ENCODE peak calls at places on chromosomes 1 and 21, in four cellular contexts. B is choroid plexus epithelial cell, H is IMR-90, L is Peyer's patch. D is an unnamed sample.
A peak's percentile ranks its signal among the peaks of the same experiment; 100 is the strongest.

GRCh38 chr1:29736582-29737188 is 500.4 kb downstream of the PTPRU start:
- DNase-seq in B (peak; percentile 69), L (peak; percentile 58), H (peak; percentile 60), D (peak; percentile 72)

GRCh38 chr21:34986561-34987533 is 62.3 kb downstream of the RUNX1 start:
- DNase-seq in H (peak; percentile 81), B (peak; percentile 92), L (peak; percentile 64), D (no peak)

GRCh38 chr1:16205891-16206546 is 6.4 kb downstream of the ARHGEF19 start:
- DNase-seq in B (no peak), H (no peak), L (no peak), D (no peak)

GRCh38 chr1:31372961-31373896 is at the start of gene FABP3:
- DNase-seq in L (peak; percentile 83), H (peak; percentile 51), B (peak; percentile 80), D (no peak)

GRCh38 chr21:45582128-45582527 is 39.9 kb upstream of the SLC19A1 start:
- DNase-seq in H (no peak), B (no peak), L (peak; percentile 34), D (no peak)

GRCh38 chr1:243956448-243956847 is 94.6 kb upstream of the ZBTB18 start:
- DNase-seq in H (peak; percentile 25), L (no peak), B (peak; percentile 14), D (no peak)

GRCh38 chr1:26335774-26336476 is 18.0 kb downstream of the CRYBG2 start:
- DNase-seq in B (no peak), L (no peak), H (no peak), D (no peak)

GRCh38 chr1:18480315-18481189 is at the start of gene KLHDC7A:
- DNase-seq in L (no peak), B (no peak), H (no peak), D (peak; percentile 73)

GRCh38 chr1:243917177-243917862 is 67.3 kb upstream of the AKT3 start:
- DNase-seq in H (peak; percentile 93), B (peak; percentile 82), L (no peak), D (no peak)

GRCh38 chr21:17726047-17726446 is 93.1 kb downstream of the C21orf91 start:
- DNase-seq in H (peak; percentile 7), B (peak; percentile 62), L (no peak), D (peak; percentile 25)

GRCh38 chr1:159275891-159276290 is 26.2 kb upstream of the FCER1A start:
- DNase-seq in L (no peak), B (no peak), H (no peak), D (no peak)

GRCh38 chr1:177701654-177702353 is 268.1 kb downstream of the SEC16B start:
- DNase-seq in L (no peak), B (no peak), H (no peak), D (no peak)

GRCh38 chr1:202278751-202279150 is 63.0 kb downstream of the UBE2T start:
- DNase-seq in H (no peak), L (peak; percentile 34), B (no peak), D (no peak)

GRCh38 chr1:43878854-43879253 is 54.7 kb upstream of the ARTN start:
- DNase-seq in L (no peak), H (no peak), B (no peak), D (no peak)

GRCh38 chr1:1399870-1400575 is 888 bp upstream of the CCNL2 start:
- DNase-seq in B (peak; percentile 46), H (peak; percentile 18), L (peak; percentile 52), D (peak; percentile 13)

GRCh38 chr1:110068646-110069301 is 1.7 kb downstream of the ALX3 start:
- DNase-seq in B (no peak), H (no peak), L (no peak), D (no peak)

GRCh38 chr1:40302475-40302874 is 14.6 kb downstream of the COL9A2 start:
- DNase-seq in H (no peak), L (no peak), B (no peak), D (no peak)

GRCh38 chr1:154937051-154937987 is 800 bp upstream of the PMVK start:
- DNase-seq in B (peak; percentile 98), H (peak; percentile 97), L (peak; percentile 94), D (peak; percentile 97)

GRCh38 chr1:185929759-185930158 is 195.6 kb downstream of the HMCN1 start:
- DNase-seq in L (no peak), H (peak; percentile 63), B (peak; percentile 45), D (peak; percentile 58)

GRCh38 chr1:230424440-230425251 is 1.5 kb downstream of the PGBD5 start:
- DNase-seq in L (no peak), H (no peak), B (no peak), D (peak; percentile 39)

GRCh38 chr21:36385233-36385908 is at the start of gene CHAF1B:
- DNase-seq in H (peak; percentile 65), B (peak; percentile 75), L (peak; percentile 89), D (peak; percentile 82)

GRCh38 chr1:36119451-36119850 is 5.6 kb downstream of the COL8A2 start:
- DNase-seq in L (no peak), B (peak; percentile 37), H (no peak), D (no peak)

GRCh38 chr21:41812679-41813078 is 45.8 kb upstream of the RIPK4 start:
- DNase-seq in B (no peak), L (no peak), H (no peak), D (no peak)

GRCh38 chr1:31752952-31753351 is 11.2 kb downstream of the ADGRB2 start:
- DNase-seq in B (no peak), L (no peak), H (no peak), D (no peak)

GRCh38 chr21:18549214-18549905 is 145.8 kb upstream of the TMPRSS15 start:
- DNase-seq in B (peak; percentile 54), L (no peak), H (no peak), D (peak; percentile 9)

GRCh38 chr1:33349081-33349759 is 28.3 kb upstream of the A3GALT2 start:
- DNase-seq in H (no peak), L (peak; percentile 71), B (peak; percentile 62), D (no peak)

GRCh38 chr1:179809506-179810366 is 66.6 kb downstream of the FAM163A start:
- DNase-seq in L (peak; percentile 81), B (peak; percentile 89), H (peak; percentile 78), D (peak; percentile 82)

GRCh38 chr1:24022611-24023359 is 42.7 kb upstream of the SRSF10 start:
- DNase-seq in L (peak; percentile 75), B (peak; percentile 85), H (peak; percentile 89), D (peak; percentile 71)

GRCh38 chr1:56688522-56689026 is 43.5 kb downstream of the PRKAA2 start:
- DNase-seq in L (no peak), H (peak; percentile 84), B (peak; percentile 65), D (peak; percentile 88)

GRCh38 chr1:100657876-100658715 is 61.4 kb upstream of the VCAM1 start:
- DNase-seq in B (peak; percentile 79), H (peak; percentile 49), L (no peak), D (no peak)

GRCh38 chr1:100400332-100400933 is 48.1 kb downstream of the CDC14A start:
- DNase-seq in H (no peak), L (peak; percentile 83), B (peak; percentile 18), D (no peak)

GRCh38 chr1:187229496-187229895 is 400.7 kb downstream of the PLA2G4A start:
- DNase-seq in L (no peak), H (no peak), B (no peak), D (no peak)

GRCh38 chr1:36305915-36306209 is 306 bp upstream of the SH3D21 start:
- DNase-seq in B (no peak), H (no peak), L (no peak), D (peak; percentile 56)

GRCh38 chr1:211920141-211920572 is 89.6 kb upstream of the LPGAT1 start:
- DNase-seq in B (peak; percentile 81), L (no peak), H (peak; percentile 69), D (peak; percentile 63)

GRCh38 chr1:160115545-160116276 is at the start of gene ATP1A2:
- DNase-seq in B (no peak), L (no peak), H (no peak), D (no peak)

DNA sequence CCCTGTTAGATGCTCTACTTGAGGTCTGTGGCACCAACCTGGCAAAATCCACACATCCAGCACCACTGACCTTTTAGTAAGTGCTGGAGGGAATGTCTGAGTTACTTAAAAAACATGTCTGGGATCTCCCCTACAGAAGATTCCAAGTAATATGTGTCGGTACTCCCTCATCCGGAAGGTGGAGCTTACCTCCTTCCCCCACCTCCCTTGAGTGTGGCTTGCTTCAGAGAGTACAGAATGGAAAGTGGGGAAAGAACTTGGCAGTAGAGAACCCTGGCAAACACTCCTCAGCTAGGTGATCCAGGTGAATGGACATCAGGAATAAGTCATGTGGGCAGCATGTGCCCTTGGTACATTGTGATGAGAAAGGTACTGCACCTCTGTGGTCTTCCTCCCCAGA is 49.0 kb upstream of the BCAR3 start:
- DNase-seq in L (no peak), B (no peak), H (no peak), D (no peak)
- TF ChIP-seq CTCF in L (no peak), B (no peak), H (no peak), D (no peak)

GRCh38 chr1:204126367-204126766 is 25.5 kb downstream of the ETNK2 start:
- DNase-seq in L (no peak), H (no peak), B (no peak), D (no peak)

GRCh38 chr1:204124639-204125038 is 27.2 kb downstream of the ETNK2 start:
- DNase-seq in B (no peak), L (no peak), H (no peak), D (no peak)

GRCh38 chr1:204125759-204126351 is 26.0 kb downstream of the ETNK2 start:
- DNase-seq in B (no peak), L (no peak), H (no peak), D (no peak)

GRCh38 chr1:204121840-204122555 is 29.8 kb downstream of the ETNK2 start:
- DNase-seq in L (no peak), B (no peak), H (no peak), D (no peak)

GRCh38 chr1:204123376-204123775 is 28.5 kb downstream of the ETNK2 start:
- DNase-seq in H (peak; percentile 7), L (no peak), B (peak; percentile 50), D (no peak)
- TF ChIP-seq CTCF in H (peak; percentile 38), L (peak; percentile 46), B (peak; percentile 72), D (peak; percentile 54)

GRCh38 chr1:247487057-247487456 is 29.2 kb upstream of the OR2B11 start:
- DNase-seq in B (peak; percentile 56), L (peak; percentile 63), H (peak; percentile 34), D (peak; percentile 76)
- TF ChIP-seq CTCF in B (peak; percentile 45), L (peak; percentile 76), H (peak; percentile 47), D (peak; percentile 84)

DNA sequence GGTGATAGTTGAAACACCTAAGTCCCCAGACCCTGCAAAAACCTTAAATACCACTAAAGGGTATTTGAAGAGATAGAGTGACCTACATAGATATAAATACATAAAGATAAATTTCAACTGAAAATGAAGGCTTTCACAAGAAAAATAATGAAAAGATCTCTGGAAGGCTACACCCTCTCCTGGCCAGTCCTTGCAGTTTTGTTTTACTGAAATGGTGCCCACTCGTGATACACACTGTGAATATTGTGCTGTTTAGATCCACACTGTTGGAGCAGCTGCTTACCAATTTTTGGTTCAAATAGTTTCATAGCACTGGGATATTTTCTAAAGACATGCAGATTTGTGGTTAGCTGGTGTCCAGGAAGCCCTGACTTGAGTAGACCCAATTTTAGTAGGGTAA is 31.5 kb upstream of the RNF187 start:
- DNase-seq in L (no peak), H (peak; percentile 31), B (peak; percentile 59), D (peak; percentile 23)
- TF ChIP-seq CTCF in L (peak; percentile 8), H (peak; percentile 41), B (peak; percentile 65), D (peak; percentile 57)

DNA sequence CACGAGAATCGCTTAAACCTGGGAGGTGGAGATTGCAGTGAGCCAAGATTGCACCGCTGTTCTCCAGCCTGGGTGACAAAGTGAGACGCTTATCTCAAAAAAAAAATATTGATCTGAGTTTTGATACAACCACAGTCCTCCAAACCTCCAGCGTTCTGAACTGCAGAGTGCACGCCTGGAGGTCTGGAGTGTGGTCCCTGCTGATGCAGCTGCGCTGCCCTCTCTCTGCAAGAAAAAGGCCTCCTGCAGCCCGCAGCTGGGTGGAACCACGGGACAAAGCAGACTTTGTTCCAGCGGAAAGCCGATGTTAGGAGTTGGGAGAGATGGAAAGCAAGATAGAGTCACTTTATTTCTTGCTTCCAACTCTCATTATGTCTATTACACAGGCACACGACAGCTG is 144.9 kb upstream of the SOD1 start:
- DNase-seq in L (no peak), H (no peak), B (peak; percentile 57), D (no peak)
- TF ChIP-seq CTCF in L (no peak), H (no peak), B (peak; percentile 60), D (no peak)

D was measured in MCF 10A.